ENCODE peak calls at places on chromosomes 16 and 17, in seven cellular contexts. One of them, this sample, is unnamed.

GRCh38 chr16:16146380-16147315 is 76.6 kb downstream of the ABCC6 start:
- DNase-seq in H9: no peak
- DNase-seq in mesendoderm: no peak
- DNase-seq in H1: no peak
- DNase-seq in neuronal stem cell: no peak
- DNase-seq in mesenchymal stem cell: no peak
- DNase-seq in IMR-90: no peak
- DNase-seq in this sample: no peak

GRCh38 chr17:74152591-74153455 is 50.7 kb upstream of the RPL38 start:
- DNase-seq in H9: peak; percentile 26
- DNase-seq in mesendoderm: peak; percentile 46
- DNase-seq in H1: no peak
- DNase-seq in neuronal stem cell: no peak
- DNase-seq in mesenchymal stem cell: no peak
- DNase-seq in IMR-90: no peak
- DNase-seq in this sample: no peak

GRCh38 chr17:36183001-36183810 is 6.8 kb upstream of the TBC1D3B start:
- DNase-seq in H9: peak; percentile 94
- DNase-seq in mesendoderm: peak; percentile 74
- DNase-seq in H1: no peak
- DNase-seq in neuronal stem cell: peak; percentile 77
- DNase-seq in mesenchymal stem cell: peak; percentile 78
- DNase-seq in IMR-90: peak; percentile 54
- DNase-seq in this sample: no peak

GRCh38 chr16:1980770-1981087 is 540 bp downstream of the NOXO1 start:
- DNase-seq in H9: no peak
- DNase-seq in mesendoderm: no peak
- DNase-seq in H1: no peak
- DNase-seq in neuronal stem cell: no peak
- DNase-seq in mesenchymal stem cell: no peak
- DNase-seq in IMR-90: no peak
- DNase-seq in this sample: no peak

GRCh38 chr16:86899156-86899555 is 320.8 kb downstream of the FOXL1 start:
- DNase-seq in H9: no peak
- DNase-seq in mesendoderm: no peak
- DNase-seq in H1: no peak
- DNase-seq in neuronal stem cell: no peak
- DNase-seq in mesenchymal stem cell: no peak
- DNase-seq in IMR-90: no peak
- DNase-seq in this sample: no peak

GRCh38 chr17:64120159-64120558 is 9.8 kb downstream of the ERN1 start:
- DNase-seq in H9: no peak
- DNase-seq in mesendoderm: no peak
- DNase-seq in H1: no peak
- DNase-seq in neuronal stem cell: no peak
- DNase-seq in mesenchymal stem cell: no peak
- DNase-seq in IMR-90: no peak
- DNase-seq in this sample: no peak

GRCh38 chr16:12061336-12062055 is 85.0 kb downstream of the SNX29 start:
- DNase-seq in H9: no peak
- DNase-seq in mesendoderm: no peak
- DNase-seq in H1: no peak
- DNase-seq in neuronal stem cell: no peak
- DNase-seq in mesenchymal stem cell: peak; percentile 39
- DNase-seq in IMR-90: peak; percentile 36
- DNase-seq in this sample: peak; percentile 61

GRCh38 chr17:62064029-62064790 is 868 bp downstream of the MED13 start:
- DNase-seq in H9: no peak
- DNase-seq in mesendoderm: no peak
- DNase-seq in H1: no peak
- DNase-seq in neuronal stem cell: no peak
- DNase-seq in mesenchymal stem cell: peak; percentile 48
- DNase-seq in IMR-90: peak; percentile 18
- DNase-seq in this sample: peak; percentile 61

GRCh38 chr17:58382108-58382884 is 30.3 kb upstream of the SUPT4H1 start:
- DNase-seq in H9: no peak
- DNase-seq in mesendoderm: no peak
- DNase-seq in H1: no peak
- DNase-seq in neuronal stem cell: no peak
- DNase-seq in mesenchymal stem cell: no peak
- DNase-seq in IMR-90: no peak
- DNase-seq in this sample: no peak

GRCh38 chr16:11949527-11949926 is 7.7 kb upstream of the NPIPB2 start:
- DNase-seq in H9: peak; percentile 64
- DNase-seq in mesendoderm: peak; percentile 79
- DNase-seq in H1: no peak
- DNase-seq in neuronal stem cell: peak; percentile 30
- DNase-seq in mesenchymal stem cell: peak; percentile 62
- DNase-seq in IMR-90: peak; percentile 47
- DNase-seq in this sample: peak; percentile 75

GRCh38 chr17:27565874-27566672 is 64.9 kb upstream of the LGALS9 start:
- DNase-seq in H9: no peak
- DNase-seq in mesendoderm: no peak
- DNase-seq in H1: no peak
- DNase-seq in neuronal stem cell: no peak
- DNase-seq in mesenchymal stem cell: no peak
- DNase-seq in IMR-90: peak; percentile 84
- DNase-seq in this sample: no peak

DNA sequence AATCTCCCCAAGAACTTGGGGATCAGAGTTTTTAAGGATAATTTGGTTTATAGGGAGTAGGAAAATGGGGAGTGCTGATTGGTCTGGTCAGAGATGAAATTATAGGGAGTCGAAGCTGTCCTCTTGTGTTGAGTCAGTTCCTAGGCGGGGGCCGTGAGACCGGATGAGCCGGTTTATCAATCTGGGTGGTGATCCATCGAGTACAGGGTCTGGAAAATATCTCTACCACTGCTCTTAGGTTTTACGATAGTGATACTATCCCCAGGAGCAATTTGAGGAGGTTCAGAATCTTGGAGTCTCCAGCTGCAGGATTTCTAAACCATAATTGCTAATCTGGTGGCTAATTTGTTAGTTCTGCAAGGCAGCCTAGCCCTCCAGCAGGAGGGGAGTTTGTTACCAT is 403.4 kb downstream of the CDH11 start:
- DNase-seq in H9: no peak
- DNase-seq in mesendoderm: no peak
- DNase-seq in H1: no peak
- DNase-seq in neuronal stem cell: no peak
- DNase-seq in mesenchymal stem cell: peak; percentile 30
- DNase-seq in IMR-90: no peak
- DNase-seq in this sample: no peak
- H2AK5ac ChIP-seq in H9: no peak overlapping the region
- H2AK5ac ChIP-seq in mesendoderm: no peak overlapping the region
- H2AK5ac ChIP-seq in H1: no peak overlapping the region
- H2AK5ac ChIP-seq in neuronal stem cell: no peak overlapping the region
- H2AK5ac ChIP-seq in mesenchymal stem cell: no peak overlapping the region
- H2AK5ac ChIP-seq in IMR-90: no peak overlapping the region
- H2AK5ac ChIP-seq in this sample: no peak overlapping the region

DNA sequence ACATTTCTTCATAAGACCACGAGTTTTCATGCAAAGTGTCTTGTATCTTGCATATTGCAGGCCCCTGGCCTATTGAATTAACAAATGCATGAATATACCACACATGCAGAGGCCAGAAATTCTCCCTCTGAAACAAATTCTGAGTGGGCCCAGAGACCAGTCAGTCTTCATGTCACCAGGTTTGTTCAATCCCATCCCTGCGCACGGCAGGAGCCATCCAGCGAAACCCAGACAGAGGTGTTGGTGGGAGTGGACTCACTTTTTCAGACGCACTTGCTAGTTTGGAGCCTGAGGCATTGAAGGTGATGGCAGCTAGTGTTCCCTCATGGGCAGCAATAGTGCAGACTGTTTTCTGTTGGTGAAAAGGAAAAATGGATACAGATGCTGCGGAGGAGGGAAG is 21.9 kb downstream of the WIPI1 start:
- DNase-seq in H9: no peak
- DNase-seq in mesendoderm: no peak
- DNase-seq in H1: no peak
- DNase-seq in neuronal stem cell: no peak
- DNase-seq in mesenchymal stem cell: no peak
- DNase-seq in IMR-90: no peak
- DNase-seq in this sample: no peak
- H2AK5ac ChIP-seq in H9: no peak overlapping the region
- H2AK5ac ChIP-seq in mesendoderm: no peak overlapping the region
- H2AK5ac ChIP-seq in H1: no peak overlapping the region
- H2AK5ac ChIP-seq in neuronal stem cell: no peak overlapping the region
- H2AK5ac ChIP-seq in mesenchymal stem cell: no peak overlapping the region
- H2AK5ac ChIP-seq in IMR-90: no peak overlapping the region
- H2AK5ac ChIP-seq in this sample: no peak overlapping the region

GRCh38 chr17:66923881-66924280 is 40.6 kb upstream of the CACNG4 start:
- DNase-seq in H9: no peak
- DNase-seq in mesendoderm: no peak
- DNase-seq in H1: no peak
- DNase-seq in neuronal stem cell: no peak
- DNase-seq in mesenchymal stem cell: no peak
- DNase-seq in IMR-90: no peak
- DNase-seq in this sample: no peak
- H2AK5ac ChIP-seq in H9: no peak overlapping the region
- H2AK5ac ChIP-seq in mesendoderm: no peak overlapping the region
- H2AK5ac ChIP-seq in H1: no peak overlapping the region
- H2AK5ac ChIP-seq in neuronal stem cell: no peak overlapping the region
- H2AK5ac ChIP-seq in mesenchymal stem cell: no peak overlapping the region
- H2AK5ac ChIP-seq in IMR-90: no peak overlapping the region
- H2AK5ac ChIP-seq in this sample: no peak overlapping the region

GRCh38 chr17:79597996-79598557 is 12.8 kb downstream of the RBFOX3 start:
- DNase-seq in H9: no peak
- DNase-seq in mesendoderm: no peak
- DNase-seq in H1: no peak
- DNase-seq in neuronal stem cell: no peak
- DNase-seq in mesenchymal stem cell: no peak
- DNase-seq in IMR-90: no peak
- DNase-seq in this sample: no peak

GRCh38 chr17:79600613-79601221 is 10.1 kb downstream of the RBFOX3 start:
- DNase-seq in H9: no peak
- DNase-seq in mesendoderm: no peak
- DNase-seq in H1: no peak
- DNase-seq in neuronal stem cell: no peak
- DNase-seq in mesenchymal stem cell: no peak
- DNase-seq in IMR-90: no peak
- DNase-seq in this sample: no peak

GRCh38 chr17:79601604-79602420 is 9.0 kb downstream of the RBFOX3 start:
- DNase-seq in H9: no peak
- DNase-seq in mesendoderm: no peak
- DNase-seq in H1: no peak
- DNase-seq in neuronal stem cell: no peak
- DNase-seq in mesenchymal stem cell: no peak
- DNase-seq in IMR-90: no peak
- DNase-seq in this sample: no peak

GRCh38 chr17:79602621-79603020 is 8.2 kb downstream of the RBFOX3 start:
- DNase-seq in H9: no peak
- DNase-seq in mesendoderm: no peak
- DNase-seq in H1: no peak
- DNase-seq in neuronal stem cell: no peak
- DNase-seq in mesenchymal stem cell: no peak
- DNase-seq in IMR-90: no peak
- DNase-seq in this sample: no peak

DNA sequence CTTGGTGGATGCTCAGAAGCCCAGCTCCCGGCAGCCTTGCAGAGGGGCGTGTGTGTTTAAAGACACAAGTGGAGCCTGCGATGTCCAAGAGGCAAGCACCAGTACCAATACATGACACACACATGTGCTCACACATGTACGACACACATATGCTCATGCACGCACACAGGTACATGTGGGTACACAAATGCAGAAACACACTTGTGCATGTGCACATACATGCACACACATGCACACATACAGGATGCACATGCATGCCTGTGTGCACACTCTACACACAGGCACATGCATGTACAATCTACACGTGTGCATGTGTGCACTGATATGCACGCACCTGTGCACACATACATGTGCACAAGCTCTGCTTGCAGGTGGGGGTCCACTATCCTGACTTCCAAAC is 10.8 kb downstream of the RBFOX3 start:
- DNase-seq in H9: no peak
- DNase-seq in mesendoderm: no peak
- DNase-seq in H1: no peak
- DNase-seq in neuronal stem cell: no peak
- DNase-seq in mesenchymal stem cell: no peak
- DNase-seq in IMR-90: no peak
- DNase-seq in this sample: no peak
- H2AK5ac ChIP-seq in H9: no peak overlapping the region
- H2AK5ac ChIP-seq in mesendoderm: no peak overlapping the region
- H2AK5ac ChIP-seq in H1: no peak overlapping the region
- H2AK5ac ChIP-seq in neuronal stem cell: no peak overlapping the region
- H2AK5ac ChIP-seq in mesenchymal stem cell: no peak overlapping the region
- H2AK5ac ChIP-seq in IMR-90: no peak overlapping the region
- H2AK5ac ChIP-seq in this sample: no peak overlapping the region

DNA sequence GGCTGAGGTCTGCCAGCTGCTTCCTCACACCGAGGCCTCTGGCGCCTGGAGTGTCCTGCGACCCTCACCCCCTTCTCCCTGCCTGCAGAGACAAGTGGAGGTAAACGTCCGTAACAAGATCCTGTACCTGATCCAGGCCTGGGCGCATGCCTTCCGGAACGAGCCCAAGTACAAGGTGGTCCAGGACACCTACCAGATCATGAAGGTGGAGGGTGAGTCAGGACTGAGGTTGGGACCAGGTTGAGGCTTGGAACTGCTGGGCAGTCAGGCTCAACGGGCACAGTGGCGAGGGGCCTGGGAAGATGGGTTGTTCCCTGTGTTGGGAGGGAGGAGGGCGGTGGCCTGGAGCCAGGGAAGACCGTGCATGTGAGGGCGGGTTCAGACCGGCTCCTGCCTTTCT is 4.8 kb downstream of the HGS start:
- DNase-seq in H9: no peak
- DNase-seq in mesendoderm: no peak
- DNase-seq in H1: no peak
- DNase-seq in neuronal stem cell: no peak
- DNase-seq in mesenchymal stem cell: no peak
- DNase-seq in IMR-90: no peak
- DNase-seq in this sample: no peak
- H2AK5ac ChIP-seq in H9: no peak overlapping the region
- H2AK5ac ChIP-seq in mesendoderm: no peak overlapping the region
- H2AK5ac ChIP-seq in H1: no peak overlapping the region
- H2AK5ac ChIP-seq in neuronal stem cell: no peak overlapping the region
- H2AK5ac ChIP-seq in mesenchymal stem cell: no peak overlapping the region
- H2AK5ac ChIP-seq in IMR-90: no peak overlapping the region
- H2AK5ac ChIP-seq in this sample: no peak overlapping the region

GRCh38 chr17:51256101-51256500 is 3.7 kb downstream of the MBTD1 start:
- DNase-seq in H9: no peak
- DNase-seq in mesendoderm: no peak
- DNase-seq in H1: no peak
- DNase-seq in neuronal stem cell: no peak
- DNase-seq in mesenchymal stem cell: no peak
- DNase-seq in IMR-90: no peak
- DNase-seq in this sample: no peak
- H2AK5ac ChIP-seq in H9: no peak overlapping the region
- H2AK5ac ChIP-seq in mesendoderm: no peak overlapping the region
- H2AK5ac ChIP-seq in H1: no peak overlapping the region
- H2AK5ac ChIP-seq in neuronal stem cell: no peak overlapping the region
- H2AK5ac ChIP-seq in mesenchymal stem cell: no peak overlapping the region
- H2AK5ac ChIP-seq in IMR-90: no peak overlapping the region
- H2AK5ac ChIP-seq in this sample: no peak overlapping the region

GRCh38 chr16:49067776-49068175 is 213.9 kb downstream of the CBLN1 start:
- DNase-seq in H9: no peak
- DNase-seq in mesendoderm: no peak
- DNase-seq in H1: no peak
- DNase-seq in neuronal stem cell: no peak
- DNase-seq in mesenchymal stem cell: no peak
- DNase-seq in IMR-90: no peak
- DNase-seq in this sample: no peak
- H2AK5ac ChIP-seq in H9: no peak overlapping the region
- H2AK5ac ChIP-seq in mesendoderm: no peak overlapping the region
- H2AK5ac ChIP-seq in H1: no peak overlapping the region
- H2AK5ac ChIP-seq in neuronal stem cell: no peak overlapping the region
- H2AK5ac ChIP-seq in mesenchymal stem cell: no peak overlapping the region
- H2AK5ac ChIP-seq in IMR-90: no peak overlapping the region
- H2AK5ac ChIP-seq in this sample: no peak overlapping the region

GRCh38 chr16:19359556-19359955 is 58.1 kb upstream of the TMC5 start:
- DNase-seq in H9: no peak
- DNase-seq in mesendoderm: no peak
- DNase-seq in H1: no peak
- DNase-seq in neuronal stem cell: no peak
- DNase-seq in mesenchymal stem cell: no peak
- DNase-seq in IMR-90: no peak
- DNase-seq in this sample: no peak
- H2AK5ac ChIP-seq in H9: no peak overlapping the region
- H2AK5ac ChIP-seq in mesendoderm: no peak overlapping the region
- H2AK5ac ChIP-seq in H1: no peak overlapping the region
- H2AK5ac ChIP-seq in neuronal stem cell: no peak overlapping the region
- H2AK5ac ChIP-seq in mesenchymal stem cell: no peak overlapping the region
- H2AK5ac ChIP-seq in IMR-90: no peak overlapping the region
- H2AK5ac ChIP-seq in this sample: no peak overlapping the region